ENCODE peak calls at places on chromosome 12, in four cellular contexts. Y is cardiac muscle cell, O is endothelial cell, C is A549. D is an unnamed sample.

GRCh38 chr12:4303750-4304149 is 17.3 kb upstream of the TIGAR start:
- DNase-seq in Y (no peak), O (no peak), C (no peak), D (no peak)

GRCh38 chr12:1281683-1282366 is 290.8 kb downstream of the ERC1 start:
- DNase-seq in Y (peak), O (no peak), C (no peak), D (no peak)

GRCh38 chr12:38886064-38886463 is 19.3 kb downstream of the CPNE8 start:
- DNase-seq in Y (peak), O (no peak), C (peak), D (peak)

GRCh38 chr12:54258286-54258685 is 21.6 kb downstream of the CBX5 start:
- DNase-seq in Y (peak), O (no peak), C (no peak), D (no peak)

GRCh38 chr12:27592548-27592947 is 68.5 kb downstream of the PPFIBP1 start:
- DNase-seq in Y (peak), O (no peak), C (peak), D (no peak)

GRCh38 chr12:71746983-71747611 is 7.6 kb upstream of the RAB21 start:
- DNase-seq in Y (peak), O (peak), C (peak), D (peak)

GRCh38 chr12:67803450-67804034 is 155.0 kb downstream of the DYRK2 start:
- DNase-seq in Y (no peak), O (no peak), C (no peak), D (no peak)

GRCh38 chr12:93127582-93128331 is 198.7 kb upstream of the EEA1 start:
- DNase-seq in Y (peak), O (no peak), C (peak), D (no peak)

GRCh38 chr12:12441891-12442461 is 85.1 kb downstream of the BORCS5 start:
- DNase-seq in Y (peak), O (no peak), C (no peak), D (no peak)

DNA sequence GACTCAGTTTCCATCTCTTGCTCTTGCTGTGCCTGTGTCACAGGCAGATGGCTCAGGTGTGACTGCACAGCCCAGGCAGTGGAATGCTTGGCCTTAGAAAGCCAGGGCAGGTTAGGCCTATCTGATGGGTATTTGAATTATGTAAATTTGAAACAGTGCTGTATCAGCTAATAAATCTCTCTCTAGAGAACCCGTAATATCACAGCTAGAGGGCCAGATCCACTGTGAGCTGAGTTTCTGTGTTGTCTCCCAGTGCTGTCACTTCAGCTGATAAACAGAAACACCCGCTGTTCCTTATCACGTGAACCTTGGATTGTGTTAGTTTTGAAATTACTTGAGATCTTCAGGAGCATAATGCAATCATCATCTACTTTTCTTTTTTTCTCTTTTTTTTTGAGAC is 21.5 kb upstream of the ALDH2 start:
- DNase-seq in Y (no peak), O (no peak), C (no peak), D (no peak)
- TF ChIP-seq CTCF in Y (no peak), O (no peak), C (no peak), D (no peak)

DNA sequence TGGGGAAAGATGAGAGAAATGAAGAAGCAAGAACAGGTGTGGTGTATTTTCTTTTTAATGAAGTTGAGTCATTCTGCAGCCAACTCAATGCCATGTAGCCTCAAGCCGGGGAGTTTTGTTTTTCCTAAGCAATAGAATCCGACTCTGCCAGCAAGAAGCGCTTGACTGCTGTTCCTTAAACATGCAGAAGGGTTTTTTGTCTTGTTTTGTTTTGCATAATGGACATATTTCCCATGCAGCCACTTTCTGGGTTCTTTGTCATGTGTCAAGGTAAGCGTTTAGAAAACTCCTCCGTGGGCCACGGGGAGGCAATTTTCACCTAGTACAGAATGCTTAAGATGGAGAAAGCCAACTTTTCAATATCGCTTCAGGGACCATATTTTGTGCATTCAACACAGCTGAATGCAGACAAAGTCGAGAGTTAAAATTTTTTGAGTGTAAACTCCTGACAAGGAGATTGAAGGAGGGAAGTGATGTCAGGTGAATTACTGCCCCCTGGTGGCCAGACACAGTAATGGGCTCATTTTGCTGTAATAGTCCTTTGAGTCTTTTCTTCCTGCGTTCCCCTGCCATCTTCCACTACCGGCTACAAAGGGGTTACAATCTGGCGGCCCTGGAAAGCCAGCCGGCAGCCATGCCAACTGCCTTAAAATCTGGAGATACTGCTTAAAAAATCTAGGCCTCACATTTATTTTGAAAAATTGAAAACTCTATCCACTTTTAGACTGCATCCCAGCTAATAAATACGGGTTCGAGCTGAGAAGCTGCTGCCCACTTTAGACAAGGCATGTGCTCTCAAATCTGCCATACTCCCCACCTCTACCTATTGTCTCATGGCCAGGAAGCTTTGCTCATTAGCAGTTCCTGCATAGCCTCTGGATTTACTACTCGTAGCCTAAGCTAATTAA is 3.2 kb upstream of the FICD start:
- DNase-seq in Y (peak), O (peak), C (peak), D (peak)
- TF ChIP-seq CTCF in Y (peak), O (peak), C (peak), D (peak)

DNA sequence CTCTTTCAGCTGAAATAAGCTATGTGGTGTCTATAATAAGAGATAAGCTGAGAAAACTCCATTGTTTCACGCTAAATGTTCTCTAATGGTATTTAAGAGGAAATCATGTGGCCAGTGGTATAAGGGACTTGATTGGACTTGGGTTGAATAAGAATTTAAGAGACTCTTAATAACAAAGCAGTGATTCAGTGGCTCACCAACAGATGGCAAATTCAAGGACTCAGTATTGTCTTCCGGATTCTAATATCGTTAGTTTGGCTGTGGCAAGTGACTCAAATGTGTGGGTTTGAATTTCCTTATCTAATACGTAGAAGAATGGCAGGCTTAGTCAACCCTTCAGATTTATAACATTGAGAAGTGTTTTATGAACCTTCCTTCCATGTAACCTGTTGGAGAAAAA is 49.1 kb upstream of the KCNH3 start:
- DNase-seq in Y (peak), O (no peak), C (no peak), D (no peak)
- TF ChIP-seq CTCF in Y (peak), O (no peak), C (no peak), D (no peak)

GRCh38 chr12:131943389-131943788 is 6.4 kb upstream of the EP400 start:
- DNase-seq in Y (no peak), O (no peak), C (no peak), D (no peak)
- TF ChIP-seq CTCF in Y (no peak), O (no peak), C (no peak), D (no peak)